ENCODE peak calls at places on chromosomes 2 and 18, in four cellular contexts. H is NCI-H1092, E is neural progenitor cell, P is lung microvascular endothelial cell. W is an unnamed sample.

GRCh38 chr2:26615336-26616031 is 25.7 kb downstream of the CIB4 start:
- DNase-seq in H (no peak), E (no peak), P (no peak), W (peak)

GRCh38 chr18:45316127-45316526 is 299.1 kb upstream of the SLC14A2 start:
- DNase-seq in H (no peak), E (peak), P (no peak), W (no peak)

GRCh38 chr2:233387667-233388528 is 33.6 kb downstream of the DGKD start:
- DNase-seq in H (peak), E (no peak), P (peak), W (no peak)

GRCh38 chr2:72793798-72794447 is 31.9 kb downstream of the EXOC6B start:
- DNase-seq in H (no peak), E (no peak), P (no peak), W (no peak)

GRCh38 chr2:159209341-159210306 is 76.9 kb downstream of the WDSUB1 start:
- DNase-seq in H (no peak), E (no peak), P (no peak), W (no peak)

GRCh38 chr2:98455494-98455976 is 10.9 kb downstream of the INPP4A start:
- DNase-seq in H (no peak), E (no peak), P (peak), W (no peak)

GRCh38 chr18:32847719-32848118 is 74.9 kb upstream of the KLHL14 start:
- DNase-seq in H (no peak), E (peak), P (no peak), W (no peak)

GRCh38 chr2:239321596-239322413 is 79.0 kb downstream of the HDAC4 start:
- DNase-seq in H (no peak), E (no peak), P (no peak), W (no peak)

GRCh38 chr2:107804608-107805498 is 21.8 kb upstream of the RGPD4 start:
- DNase-seq in H (no peak), E (peak), P (no peak), W (no peak)

GRCh38 chr2:12950957-12951656 is 234.4 kb downstream of the TRIB2 start:
- DNase-seq in H (no peak), E (no peak), P (peak), W (no peak)

GRCh38 chr2:132477962-132478361 is 61.4 kb downstream of the GPR39 start:
- DNase-seq in H (no peak), E (no peak), P (no peak), W (no peak)

GRCh38 chr2:43125090-43125998 is 101.1 kb downstream of the ZFP36L2 start:
- DNase-seq in H (no peak), E (no peak), P (no peak), W (no peak)

GRCh38 chr2:177633910-177634294 is 241.3 kb downstream of the AGPS start:
- DNase-seq in H (no peak), E (no peak), P (no peak), W (no peak)

GRCh38 chr2:68796306-68796905 is 61.8 kb downstream of the ARHGAP25 start:
- DNase-seq in H (no peak), E (no peak), P (no peak), W (no peak)

W was measured in NCI-H524.